ENCODE peak calls at places on chromosomes 7 and 10, in four cellular contexts. T, S, C and J are unnamed samples.

GRCh38 chr10:77042706-77043105 is 594.9 kb downstream of the KCNMA1 start:
- DNase-seq in T (no peak), C (no peak), S (no peak), J (no peak)

GRCh38 chr7:141534757-141535737 is 16.2 kb upstream of the AGK start:
- DNase-seq in T (no peak), C (no peak), S (no peak), J (no peak)

GRCh38 chr10:103653581-103654020 is 160.1 kb downstream of the NEURL1 start:
- DNase-seq in C (no peak), T (peak), S (peak), J (no peak)

GRCh38 chr7:73330772-73331171 is 2.8 kb downstream of the FKBP6 start:
- DNase-seq in S (no peak), C (no peak), T (no peak), J (no peak)

GRCh38 chr10:20105931-20106330 is 289.7 kb downstream of the PLXDC2 start:
- DNase-seq in S (no peak), T (no peak), C (no peak), J (no peak)

GRCh38 chr7:82705831-82706230 is 262.3 kb upstream of the CACNA2D1 start:
- DNase-seq in C (no peak), T (no peak), S (no peak), J (no peak)

GRCh38 chr7:82105463-82105862 is 335.6 kb upstream of the HGF start:
- DNase-seq in S (peak), T (no peak), C (no peak), J (no peak)

GRCh38 chr10:30488319-30488718 is 54.3 kb downstream of the MAP3K8 start:
- DNase-seq in C (no peak), S (no peak), T (no peak), J (no peak)

GRCh38 chr7:77866370-77866769 is 67.8 kb downstream of the PHTF2 start:
- DNase-seq in T (no peak), S (no peak), C (no peak), J (no peak)

GRCh38 chr7:51351661-51352060 is 35.1 kb upstream of the COBL start:
- DNase-seq in C (no peak), T (no peak), S (no peak), J (no peak)

GRCh38 chr10:132889091-132889490 is 53.3 kb downstream of the CFAP46 start:
- DNase-seq in C (peak), T (no peak), S (no peak), J (peak)

GRCh38 chr7:2819161-2819953 is 24.8 kb downstream of the GNA12 start:
- DNase-seq in T (no peak), C (no peak), S (no peak), J (no peak)

GRCh38 chr10:68137174-68137573 is 27.9 kb downstream of the MYPN start:
- DNase-seq in C (no peak), S (no peak), T (no peak), J (no peak)

GRCh38 chr10:127449491-127449890 is 99.6 kb upstream of the NPS start:
- DNase-seq in T (peak), S (no peak), C (no peak), J (no peak)

GRCh38 chr7:32890553-32891045 is 961 bp downstream of the KBTBD2 start:
- DNase-seq in S (peak), T (peak), C (no peak), J (no peak)

GRCh38 chr10:132827861-132828539 is 42.1 kb upstream of the NKX6-2 start:
- DNase-seq in S (no peak), C (no peak), T (no peak), J (peak)

GRCh38 chr10:123883921-123884320 is 7.7 kb downstream of the CPXM2 start:
- DNase-seq in C (no peak), T (no peak), S (no peak), J (no peak)

GRCh38 chr7:47326808-47327207 is 255.1 kb downstream of the TNS3 start:
- DNase-seq in T (no peak), S (no peak), C (peak), J (no peak)

GRCh38 chr10:126584836-126585235 is 85.7 kb downstream of the C10orf90 start:
- DNase-seq in S (no peak), C (no peak), T (no peak), J (no peak)

GRCh38 chr10:43210556-43210955 is 56.3 kb downstream of the RASGEF1A start:
- DNase-seq in S (no peak), T (no peak), C (peak), J (peak)